ENCODE peak calls at places on chromosomes 12 and 14, in five cellular contexts. G is IMR-90, K is lung, W is epithelial cell of proximal tubule, C is brain microvascular endothelial cell. O is an unnamed sample.

GRCh38 chr12:100443434-100443833 is 30.2 kb upstream of the NR1H4 start:
- DNase-seq in G (no peak), K (no peak), W (no peak), C (no peak), O (no peak)

GRCh38 chr12:107610030-107610859 is 75.4 kb upstream of the PWP1 start:
- DNase-seq in G (peak), K (no peak), W (no peak), C (peak), O (peak)

GRCh38 chr14:65332141-65332871 is 80.2 kb upstream of the FUT8 start:
- DNase-seq in G (no peak), K (no peak), W (no peak), C (no peak), O (peak)

GRCh38 chr12:99985129-99985570 is 414 bp upstream of the ANKS1B start:
- DNase-seq in G (no peak), K (no peak), W (no peak), C (no peak), O (no peak)

GRCh38 chr12:2739832-2740641 is 54.7 kb upstream of the FKBP4 start:
- DNase-seq in G (peak), K (no peak), W (no peak), C (peak), O (peak)

GRCh38 chr14:105908481-105908911 is 382.1 kb downstream of the TMEM121 start:
- DNase-seq in G (no peak), K (no peak), W (no peak), C (no peak), O (no peak)

GRCh38 chr12:62127516-62127915 is 132.7 kb upstream of the USP15 start:
- DNase-seq in G (no peak), K (no peak), W (no peak), C (no peak), O (no peak)

GRCh38 chr14:36667679-36668078 is 6.0 kb downstream of the PAX9 start:
- DNase-seq in G (no peak), K (no peak), W (no peak), C (no peak), O (no peak)

GRCh38 chr12:54134850-54135249 is 53.9 kb downstream of the SMUG1 start:
- DNase-seq in G (no peak), K (no peak), W (no peak), C (no peak), O (no peak)

GRCh38 chr14:59123975-59124374 is 64.5 kb upstream of the DAAM1 start:
- DNase-seq in G (peak), K (no peak), W (peak), C (no peak), O (peak)

GRCh38 chr12:53181935-53182334 is 1.2 kb upstream of the CSAD start:
- DNase-seq in G (no peak), K (no peak), W (no peak), C (no peak), O (no peak)

GRCh38 chr12:109595321-109595902 is 21.8 kb downstream of the MVK start:
- DNase-seq in G (no peak), K (no peak), W (no peak), C (no peak), O (no peak)

GRCh38 chr14:91112172-91112571 is 1.7 kb upstream of the DGLUCY start:
- DNase-seq in G (no peak), K (no peak), W (no peak), C (no peak), O (no peak)

GRCh38 chr12:97944576-97944975 is 482.0 kb downstream of the RMST start:
- DNase-seq in G (no peak), K (no peak), W (no peak), C (no peak), O (no peak)

GRCh38 chr12:122964439-122965257 is 1.6 kb downstream of the ABCB9 start:
- DNase-seq in G (no peak), K (no peak), W (no peak), C (no peak), O (no peak)

GRCh38 chr14:78997811-78998210 is 827.6 kb downstream of the NRXN3 start:
- DNase-seq in G (peak), K (no peak), W (no peak), C (peak), O (peak)

GRCh38 chr12:57766464-57767311 is at the start of gene CYP27B1:
- DNase-seq in G (peak), K (no peak), W (no peak), C (no peak), O (no peak)
- H3K4me3 ChIP-seq in G (peak), K (peak), W (peak), C (peak), O (peak)

GRCh38 chr14:69615471-69616407 is 4.3 kb downstream of the SUSD6 start:
- DNase-seq in G (peak), K (peak), W (no peak), C (peak), O (peak)
- H3K4me3 ChIP-seq in G (peak), K (no peak), W (peak), C (peak), O (peak)

GRCh38 chr12:6951551-6952120 is 480 bp downstream of the PTPN6 start:
- DNase-seq in G (no peak), K (no peak), W (no peak), C (no peak), O (no peak)

GRCh38 chr12:6952121-6952859 is 1.1 kb downstream of the PTPN6 start:
- DNase-seq in G (no peak), K (no peak), W (no peak), C (no peak), O (no peak)

GRCh38 chr12:6953417-6954315 is 2.5 kb downstream of the PTPN6 start:
- DNase-seq in G (no peak), K (peak), W (no peak), C (no peak), O (peak)

GRCh38 chr12:6954316-6954710 is 3.2 kb downstream of the PTPN6 start:
- DNase-seq in G (no peak), K (no peak), W (no peak), C (no peak), O (no peak)

GRCh38 chr12:6952860-6953416 is 1.8 kb downstream of the PTPN6 start:
- DNase-seq in G (no peak), K (no peak), W (no peak), C (no peak), O (no peak)
- H3K4me3 ChIP-seq in G (no peak), K (peak), W (no peak), C (no peak), O (no peak)

GRCh38 chr14:102371361-102371760 is 8.6 kb downstream of the TECPR2 start:
- DNase-seq in G (no peak), K (no peak), W (no peak), C (no peak), O (no peak)
- H3K4me3 ChIP-seq in G (no peak), K (no peak), W (no peak), C (no peak), O (no peak)